ENCODE peak calls at places on chromosomes 5 and 9, in five cellular contexts. O is tibial nerve, J is uterus, V is stomach, A is suprapubic skin. S is an unnamed sample.

GRCh38 chr9:33506626-33507370 is 17.3 kb upstream of the ANKRD18B start:
- DNase-seq in V (no peak), O (no peak), A (no peak), J (no peak), S (no peak)

GRCh38 chr9:107847977-107848376 is 358.4 kb upstream of the KLF4 start:
- DNase-seq in A (no peak), J (no peak), O (no peak), V (no peak), S (no peak)

GRCh38 chr5:93378073-93378472 is 202.9 kb downstream of the NR2F1-AS1 start:
- DNase-seq in J (no peak), A (no peak), O (no peak), V (no peak), S (no peak)

GRCh38 chr9:35903049-35903448 is 3.0 kb upstream of the HRCT1 start:
- DNase-seq in A (no peak), O (no peak), V (no peak), J (no peak), S (no peak)

GRCh38 chr5:169300468-169301385 is at the start of gene SLIT3:
- DNase-seq in O (peak), V (peak), J (peak), A (no peak), S (no peak)

GRCh38 chr9:123450096-123450495 is 94.1 kb downstream of the CRB2 start:
- DNase-seq in A (peak), J (no peak), O (no peak), V (no peak), S (peak)

GRCh38 chr9:92141144-92142129 is 26.2 kb upstream of the SPTLC1 start:
- DNase-seq in A (no peak), J (no peak), O (no peak), V (peak), S (no peak)

GRCh38 chr9:128628471-128629048 is 28.1 kb downstream of the DYNC2I2 start:
- DNase-seq in J (peak), V (peak), O (peak), A (no peak), S (no peak)

GRCh38 chr9:134839441-134840125 is 41.0 kb upstream of the FCN2 start:
- DNase-seq in V (no peak), J (no peak), O (no peak), A (no peak), S (no peak)

GRCh38 chr5:132764671-132765070 is 12.4 kb downstream of the SEPTIN8 start:
- DNase-seq in J (no peak), A (peak), V (no peak), O (no peak), S (no peak)

GRCh38 chr9:33458444-33458843 is 11.1 kb upstream of the AQP3 start:
- DNase-seq in O (no peak), A (no peak), V (peak), J (no peak), S (no peak)

GRCh38 chr5:170302729-170303501 is 5.3 kb upstream of the LCP2 start:
- DNase-seq in O (no peak), A (no peak), J (peak), V (no peak), S (no peak)
- H3K4me3 ChIP-seq in O (no peak), A (no peak), J (no peak), V (no peak), S (no peak)

GRCh38 chr5:485943-486491 is 38.2 kb downstream of the SLC9A3 start:
- DNase-seq in O (no peak), J (no peak), A (no peak), V (no peak), S (no peak)
- TF ChIP-seq POLR2A in O (no peak), J (no peak), A (no peak), V (no peak), S (no peak)

GRCh38 chr5:101662263-101662662 is 633.8 kb downstream of the SLCO4C1 start:
- DNase-seq in O (no peak), V (no peak), J (no peak), A (no peak), S (no peak)
- TF ChIP-seq CTCF in O (no peak), V (no peak), J (no peak), A (no peak), S (no peak)

DNA sequence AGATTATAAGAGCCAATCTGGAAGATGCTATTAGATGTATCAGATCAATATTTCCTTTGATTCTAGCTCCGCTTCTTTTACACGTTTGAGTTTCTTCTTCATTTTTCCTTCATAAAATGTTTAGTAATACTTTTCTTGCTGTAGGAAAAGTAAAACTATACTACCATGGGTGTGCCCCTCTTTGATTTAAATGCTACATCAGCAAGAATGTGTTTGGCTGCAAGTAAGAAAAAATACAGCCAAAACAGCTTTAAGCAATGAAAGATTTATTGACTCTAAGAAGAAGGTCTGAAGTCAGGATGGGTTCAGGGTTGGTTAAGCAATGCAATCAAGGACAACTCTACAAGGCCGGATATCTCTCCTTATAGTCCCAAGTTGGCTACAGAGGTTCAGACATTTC is 126.4 kb downstream of the KCTD16 start:
- DNase-seq in J (no peak), V (no peak), A (no peak), O (no peak), S (no peak)
- H3K4me3 ChIP-seq in J (no peak), V (no peak), A (no peak), O (no peak), S (no peak)

DNA sequence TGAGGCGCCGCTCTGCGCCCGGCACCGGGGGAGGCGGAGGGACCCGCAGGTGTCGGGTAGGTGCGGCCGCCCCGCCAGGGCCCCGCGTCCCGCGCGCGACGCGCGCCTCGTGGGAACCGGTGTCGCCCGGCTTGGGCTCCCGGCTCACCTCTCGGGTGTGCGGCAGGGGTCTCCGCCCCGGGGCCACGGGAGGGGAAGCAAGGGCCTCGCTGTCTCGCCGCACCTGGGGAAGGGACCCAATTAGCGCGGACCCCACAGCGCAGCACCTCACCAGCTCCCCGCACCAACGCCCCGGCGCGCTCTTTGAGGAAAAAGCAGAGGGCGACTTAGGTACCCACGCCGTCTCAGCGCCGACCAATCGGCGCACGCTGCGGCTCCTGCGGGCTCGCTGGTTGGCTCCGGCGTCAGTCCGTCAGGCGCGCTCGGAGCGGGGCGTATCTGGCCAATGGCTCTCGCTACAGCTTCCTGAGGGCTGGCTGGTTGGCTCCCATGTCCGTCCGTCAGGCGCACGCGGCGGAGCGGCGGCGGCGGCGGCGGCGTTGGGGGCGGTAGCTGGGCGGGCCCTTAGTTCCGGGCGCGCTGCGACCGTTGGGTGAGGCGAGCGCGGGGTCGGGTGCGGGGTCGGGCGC is at the start of gene TRAF2:
- DNase-seq in A (peak), J (peak), V (peak), O (peak), S (peak)
- TF ChIP-seq POLR2A in A (no peak), J (peak), V (no peak), O (no peak), S (peak)

GRCh38 chr5:67493676-67494075 is 297.1 kb upstream of the CD180 start:
- DNase-seq in V (peak), O (no peak), A (no peak), J (no peak), S (no peak)
- TF ChIP-seq CTCF in V (no peak), O (peak), A (no peak), J (peak), S (no peak)

DNA sequence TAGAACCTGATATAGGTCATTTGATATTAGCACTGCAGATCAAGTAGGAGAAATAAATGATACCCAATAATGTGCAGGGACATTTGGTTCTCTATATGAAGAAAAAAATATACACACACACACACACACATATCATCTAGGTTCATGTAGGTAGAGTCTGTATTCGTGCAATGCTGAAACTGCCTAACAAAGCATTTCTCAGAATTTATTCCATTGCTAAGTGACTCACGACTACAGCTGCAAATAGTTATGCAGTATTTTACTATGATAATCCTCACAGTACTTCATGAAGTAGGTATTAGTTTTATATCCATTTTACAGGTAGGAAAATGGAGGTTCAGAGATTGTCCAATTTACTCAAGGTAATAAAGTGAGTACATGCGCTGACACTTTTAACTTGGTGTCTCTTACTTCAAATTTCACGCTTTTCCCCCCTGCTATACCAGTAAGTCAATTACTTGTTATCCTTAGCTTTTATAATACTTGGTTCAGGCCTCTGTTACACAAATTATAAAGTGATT is 2.4 kb downstream of the GIN1 start:
- DNase-seq in J (no peak), O (no peak), V (no peak), A (no peak), S (no peak)
- H3K4me3 ChIP-seq in J (no peak), O (no peak), V (no peak), A (no peak), S (no peak)

DNA sequence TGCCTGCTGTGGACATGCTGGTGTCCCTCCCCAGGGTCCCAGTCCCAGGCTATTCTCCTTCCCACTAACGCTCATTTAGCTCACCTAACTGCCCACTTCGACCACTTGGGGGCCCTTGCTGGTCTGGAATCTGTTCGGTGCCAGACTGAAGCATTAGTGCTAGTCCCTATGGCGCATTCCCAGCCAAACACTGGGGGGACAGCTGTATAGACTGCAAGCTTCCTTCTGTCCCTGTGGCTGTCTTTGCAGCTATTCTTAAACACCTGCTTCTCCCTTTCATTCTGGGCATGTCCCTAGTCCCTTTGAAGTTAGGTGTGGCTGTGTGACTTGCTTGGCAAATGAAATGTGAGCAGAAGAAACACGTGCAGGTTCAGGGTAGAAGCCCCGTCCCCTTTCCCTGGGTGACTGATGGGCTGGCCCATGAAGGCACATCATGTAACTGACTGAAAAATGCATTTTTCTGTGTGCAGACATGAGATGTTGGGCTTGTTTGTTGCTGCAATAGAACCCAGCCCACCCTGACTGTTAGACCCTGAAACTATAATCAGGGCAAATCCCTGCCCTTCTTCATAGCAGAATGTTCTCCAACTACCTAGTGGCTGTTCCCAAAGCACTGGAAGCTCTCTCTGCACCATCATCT is 134.4 kb downstream of the BARX1 start:
- DNase-seq in J (no peak), V (no peak), A (no peak), O (no peak), S (no peak)
- TF ChIP-seq POLR2A in J (no peak), V (no peak), A (no peak), O (no peak), S (no peak)